ENCODE peak calls at places on chromosomes 6 and 20, in four cellular contexts. Q is breast epithelium, W is heart right ventricle, Z is suprapubic skin. N is an unnamed sample.
A peak's percentile ranks its signal among the peaks of the same experiment; 100 is the strongest.

GRCh38 chr20:39117486-39117885 is 155.3 kb downstream of the DHX35 start:
- DNase-seq in Q (no peak), W (no peak), Z (no peak), N (no peak)

GRCh38 chr6:105005446-105005845 is 48.5 kb downstream of the LIN28B start:
- DNase-seq in Q (no peak), W (no peak), Z (no peak), N (no peak)

GRCh38 chr20:63023836-63024571 is 17.2 kb upstream of the BHLHE23 start:
- DNase-seq in Q (no peak), W (no peak), Z (no peak), N (no peak)

GRCh38 chr20:58570181-58570859 is 55.1 kb upstream of the APCDD1L start:
- DNase-seq in Q (no peak), W (no peak), Z (no peak), N (no peak)

GRCh38 chr6:91132461-91132860 is 545.6 kb upstream of the MAP3K7 start:
- DNase-seq in Q (no peak), W (no peak), Z (no peak), N (no peak)

GRCh38 chr20:51022803-51023616 is at the start of gene KCNG1:
- DNase-seq in Q (peak; percentile 65), W (peak; percentile 45), Z (no peak), N (no peak)

GRCh38 chr6:74585779-74586178 is 620.1 kb downstream of the COL12A1 start:
- DNase-seq in Q (no peak), W (no peak), Z (no peak), N (no peak)

GRCh38 chr20:61926796-61927192 is 138.9 kb downstream of the TAF4 start:
- DNase-seq in Q (no peak), W (no peak), Z (no peak), N (no peak)

GRCh38 chr6:34248198-34248726 is 544 bp downstream of the SMIM29 start:
- DNase-seq in Q (no peak), W (peak; percentile 65), Z (no peak), N (peak; percentile 79)

GRCh38 chr6:81787313-81788068 is 35.0 kb upstream of the TENT5A start:
- DNase-seq in Q (no peak), W (no peak), Z (no peak), N (no peak)

GRCh38 chr6:152723398-152723797 is 25.7 kb downstream of the MYCT1 start:
- DNase-seq in Q (no peak), W (no peak), Z (no peak), N (no peak)

GRCh38 chr6:158707826-158708225 is 58.0 kb downstream of the SYTL3 start:
- DNase-seq in Q (no peak), W (no peak), Z (no peak), N (no peak)

GRCh38 chr6:3389390-3390167 is 67.3 kb downstream of the SLC22A23 start:
- DNase-seq in Q (no peak), W (no peak), Z (peak; percentile 80), N (peak; percentile 75)

GRCh38 chr6:37623666-37624065 is 74.0 kb downstream of the MDGA1 start:
- DNase-seq in Q (no peak), W (no peak), Z (no peak), N (no peak)

GRCh38 chr6:16731503-16732018 is 29.7 kb downstream of the ATXN1 start:
- DNase-seq in Q (no peak), W (no peak), Z (no peak), N (no peak)

GRCh38 chr6:42292002-42292735 is 74.5 kb upstream of the MRPS10 start:
- DNase-seq in Q (no peak), W (no peak), Z (no peak), N (no peak)

GRCh38 chr20:45407783-45408645 is at the start of gene DBNDD2:
- DNase-seq in Q (no peak), W (peak; percentile 80), Z (no peak), N (no peak)

GRCh38 chr6:152368761-152369624 is 268.2 kb downstream of the SYNE1 start:
- DNase-seq in Q (no peak), W (peak; percentile 59), Z (no peak), N (peak; percentile 64)

GRCh38 chr6:91166271-91166670 is 579.4 kb upstream of the MAP3K7 start:
- DNase-seq in Q (no peak), W (no peak), Z (no peak), N (no peak)

GRCh38 chr6:32700391-32701040 is 34.1 kb upstream of the HLA-DQB1 start:
- DNase-seq in Q (no peak), W (peak; percentile 58), Z (no peak), N (no peak)

GRCh38 chr6:24313477-24314141 is 44.2 kb downstream of the DCDC2 start:
- DNase-seq in Q (no peak), W (no peak), Z (no peak), N (no peak)

GRCh38 chr20:63132131-63132714 is 83.7 kb downstream of the YTHDF1 start:
- DNase-seq in Q (peak; percentile 24), W (no peak), Z (peak; percentile 76), N (no peak)

GRCh38 chr20:53923745-53924369 is 146.5 kb downstream of the BCAS1 start:
- DNase-seq in Q (no peak), W (no peak), Z (peak; percentile 45), N (peak; percentile 47)

GRCh38 chr6:118551063-118551672 is 3.1 kb downstream of the PLN start:
- DNase-seq in Q (no peak), W (no peak), Z (no peak), N (no peak)

GRCh38 chr6:16649895-16650294 is 111.4 kb downstream of the ATXN1 start:
- DNase-seq in Q (no peak), W (no peak), Z (no peak), N (no peak)

GRCh38 chr6:106894978-106895702 is 79.4 kb downstream of the CD24 start:
- DNase-seq in Q (no peak), W (no peak), Z (no peak), N (no peak)

GRCh38 chr20:46652699-46653098 is 1.4 kb upstream of the SLC13A3 start:
- DNase-seq in Q (no peak), W (no peak), Z (no peak), N (no peak)

GRCh38 chr20:37298190-37298939 is 8.9 kb downstream of the MANBAL start:
- DNase-seq in Q (no peak), W (no peak), Z (no peak), N (no peak)
- H3K4me1 ChIP-seq in Q (peaks cover 17% of the 10 kb centered on the region), W (peaks cover 25% of the 10 kb centered on the region), Z (peaks cover 42% of the 10 kb centered on the region), N (peaks cover 38% of the 10 kb centered on the region)

GRCh38 chr20:49892260-49893216 is 22.8 kb downstream of the SPATA2 start:
- DNase-seq in Q (peak; percentile 41), W (peak; percentile 54), Z (no peak), N (no peak)
- H3K4me1 ChIP-seq in Q (no peaks in the 10 kb centered on the region), W (peaks cover 57% of the 10 kb centered on the region), Z (peaks cover 22% of the 10 kb centered on the region), N (peaks cover 44% of the 10 kb centered on the region)

DNA sequence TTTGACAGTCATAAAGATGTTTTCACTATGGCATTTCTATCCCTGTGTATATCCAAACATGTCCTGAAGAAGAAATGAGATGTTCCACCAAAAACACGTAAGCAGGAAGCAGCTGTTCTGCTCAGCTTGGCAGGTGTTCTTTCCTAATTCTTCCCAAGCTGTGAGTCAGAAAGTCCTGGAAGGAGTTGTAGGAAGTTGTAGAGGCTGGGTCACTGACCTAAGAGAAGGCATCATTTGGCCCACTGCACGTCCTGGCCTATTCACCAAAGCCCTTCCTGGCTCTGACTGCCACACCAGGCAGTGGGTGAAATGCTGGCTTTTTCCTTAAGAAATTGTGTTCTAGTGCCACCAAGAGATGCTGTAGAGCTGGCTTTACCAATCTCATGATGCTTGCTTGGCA is 40.3 kb downstream of the STX11 start:
- DNase-seq in Q (no peak), W (peak; percentile 29), Z (no peak), N (no peak)
- H3K4me1 ChIP-seq in Q (no peaks in the 10 kb centered on the region), W (no peaks in the 10 kb centered on the region), Z (peaks cover 6% of the 10 kb centered on the region), N (no peaks in the 10 kb centered on the region)

DNA sequence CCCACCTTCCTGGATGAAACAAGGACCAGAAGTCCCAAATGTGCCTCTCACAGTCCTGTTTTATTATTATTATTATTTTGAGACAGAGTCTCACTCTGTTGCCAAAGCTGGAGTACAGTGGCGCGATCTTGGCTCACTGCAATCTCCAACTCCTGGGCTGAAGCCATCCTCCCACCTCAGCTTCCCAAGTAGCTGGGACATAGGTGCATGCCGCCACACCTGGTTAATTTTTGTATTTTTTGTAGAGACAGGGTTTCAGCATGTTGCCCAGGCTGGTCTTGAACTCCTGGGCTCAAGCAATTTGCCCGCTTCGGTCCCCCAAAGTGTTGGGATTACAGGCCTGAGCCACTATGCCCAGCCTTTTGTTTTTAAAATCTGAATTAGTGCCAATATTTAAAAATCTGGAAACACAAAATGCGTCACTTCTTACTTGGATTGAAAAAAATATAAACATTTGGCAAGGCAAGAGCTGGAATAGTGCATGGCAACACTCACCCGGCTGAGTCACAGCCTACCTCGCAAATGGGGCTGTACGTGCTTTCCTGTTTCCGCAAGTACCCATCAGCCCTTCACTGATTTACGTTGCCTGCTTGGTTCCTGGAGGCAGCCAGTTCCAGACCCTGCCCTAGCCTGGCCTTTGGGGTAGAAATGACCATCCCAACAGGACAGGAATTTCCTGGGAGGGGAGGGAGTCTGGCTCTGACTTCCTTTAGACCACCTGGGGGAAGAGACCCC is 6.3 kb downstream of the SDCBP2 start:
- DNase-seq in Q (peak; percentile 40), W (peak; percentile 68), Z (peak; percentile 66), N (peak; percentile 74)
- H3K4me1 ChIP-seq in Q (peaks cover 16% of the 10 kb centered on the region), W (peaks cover 44% of the 10 kb centered on the region), Z (peaks cover 46% of the 10 kb centered on the region), N (peaks cover 56% of the 10 kb centered on the region)

N was measured in right atrium auricular region.